ENCODE peak calls at places on chromosomes 13 and 19, in six cellular contexts. One of them, this sample, is unnamed.

GRCh38 chr19:54186934-54187381 is 2.4 kb downstream of the MBOAT7 start:
- DNase-seq in right lobe of liver: no peak
- DNase-seq in GM12892: no peak
- DNase-seq in stomach: peak
- DNase-seq in tibial nerve: no peak
- DNase-seq in IMR-90: no peak
- DNase-seq in this sample: no peak

GRCh38 chr13:97333983-97334382 is 100.0 kb upstream of the RAP2A start:
- DNase-seq in right lobe of liver: no peak
- DNase-seq in GM12892: no peak
- DNase-seq in stomach: no peak
- DNase-seq in tibial nerve: no peak
- DNase-seq in IMR-90: no peak
- DNase-seq in this sample: no peak

GRCh38 chr19:19822148-19822429 is 539 bp upstream of the ZNF506 start:
- DNase-seq in right lobe of liver: no peak
- DNase-seq in GM12892: no peak
- DNase-seq in stomach: no peak
- DNase-seq in tibial nerve: no peak
- DNase-seq in IMR-90: no peak
- DNase-seq in this sample: no peak

GRCh38 chr19:1864480-1865171 is 1.2 kb upstream of the KLF16 start:
- DNase-seq in right lobe of liver: peak
- DNase-seq in GM12892: peak
- DNase-seq in stomach: peak
- DNase-seq in tibial nerve: no peak
- DNase-seq in IMR-90: peak
- DNase-seq in this sample: peak

GRCh38 chr19:3365447-3366103 is 808 bp upstream of the NFIC start:
- DNase-seq in right lobe of liver: peak
- DNase-seq in GM12892: no peak
- DNase-seq in stomach: peak
- DNase-seq in tibial nerve: no peak
- DNase-seq in IMR-90: peak
- DNase-seq in this sample: peak

GRCh38 chr19:5934779-5935472 is 20.9 kb downstream of the CAPS start:
- DNase-seq in right lobe of liver: no peak
- DNase-seq in GM12892: no peak
- DNase-seq in stomach: no peak
- DNase-seq in tibial nerve: no peak
- DNase-seq in IMR-90: peak
- DNase-seq in this sample: no peak

GRCh38 chr13:23330356-23330755 is 103.1 kb downstream of the SACS start:
- DNase-seq in right lobe of liver: no peak
- DNase-seq in GM12892: no peak
- DNase-seq in stomach: no peak
- DNase-seq in tibial nerve: no peak
- DNase-seq in IMR-90: no peak
- DNase-seq in this sample: no peak

GRCh38 chr13:46551410-46552301 is 1.3 kb upstream of the LRCH1 start:
- DNase-seq in right lobe of liver: peak
- DNase-seq in GM12892: no peak
- DNase-seq in stomach: peak
- DNase-seq in tibial nerve: peak
- DNase-seq in IMR-90: peak
- DNase-seq in this sample: no peak

GRCh38 chr13:65834897-65835296 is 1395.2 kb downstream of the PCDH9 start:
- DNase-seq in right lobe of liver: no peak
- DNase-seq in GM12892: no peak
- DNase-seq in stomach: no peak
- DNase-seq in tibial nerve: no peak
- DNase-seq in IMR-90: peak
- DNase-seq in this sample: no peak

GRCh38 chr13:27919934-27920676 is at the start of gene PDX1:
- DNase-seq in right lobe of liver: peak
- DNase-seq in GM12892: peak
- DNase-seq in stomach: peak
- DNase-seq in tibial nerve: no peak
- DNase-seq in IMR-90: no peak
- DNase-seq in this sample: no peak

GRCh38 chr19:47269596-47269995 is 5.1 kb upstream of the INAFM1 start:
- DNase-seq in right lobe of liver: peak
- DNase-seq in GM12892: no peak
- DNase-seq in stomach: no peak
- DNase-seq in tibial nerve: no peak
- DNase-seq in IMR-90: no peak
- DNase-seq in this sample: no peak

GRCh38 chr13:112145221-112146072 is 78.5 kb downstream of the SOX1 start:
- DNase-seq in right lobe of liver: no peak
- DNase-seq in GM12892: no peak
- DNase-seq in stomach: peak
- DNase-seq in tibial nerve: no peak
- DNase-seq in IMR-90: no peak
- DNase-seq in this sample: no peak

GRCh38 chr13:30718661-30719520 is 16.5 kb upstream of the ALOX5AP start:
- DNase-seq in right lobe of liver: no peak
- DNase-seq in GM12892: no peak
- DNase-seq in stomach: no peak
- DNase-seq in tibial nerve: no peak
- DNase-seq in IMR-90: peak
- DNase-seq in this sample: peak

DNA sequence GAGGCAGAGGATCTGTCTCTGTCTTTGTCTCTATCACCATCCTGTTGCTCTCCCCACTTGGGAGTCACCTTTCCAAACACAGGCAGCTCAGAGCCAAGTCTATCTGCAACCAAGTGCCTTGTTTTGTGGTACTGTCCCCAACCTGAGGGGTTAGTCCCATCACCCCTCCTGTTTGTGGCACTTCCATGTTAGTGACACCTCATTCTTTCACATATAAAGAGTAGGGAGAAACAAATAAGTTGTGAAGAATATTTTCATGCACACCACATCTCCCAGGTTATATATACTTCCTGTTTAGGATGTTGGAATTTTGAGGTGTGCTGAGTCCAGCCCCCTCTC is 3.7 kb downstream of the GDF15 start:
- DNase-seq in right lobe of liver: no peak
- DNase-seq in GM12892: no peak
- DNase-seq in stomach: no peak
- DNase-seq in tibial nerve: no peak
- DNase-seq in IMR-90: no peak
- DNase-seq in this sample: no peak
- TF ChIP-seq POLR2A in right lobe of liver: peak
- TF ChIP-seq POLR2A in GM12892: no peak
- TF ChIP-seq POLR2A in stomach: no peak
- TF ChIP-seq POLR2A in tibial nerve: no peak
- TF ChIP-seq POLR2A in IMR-90: no peak
- TF ChIP-seq POLR2A in this sample: no peak

DNA sequence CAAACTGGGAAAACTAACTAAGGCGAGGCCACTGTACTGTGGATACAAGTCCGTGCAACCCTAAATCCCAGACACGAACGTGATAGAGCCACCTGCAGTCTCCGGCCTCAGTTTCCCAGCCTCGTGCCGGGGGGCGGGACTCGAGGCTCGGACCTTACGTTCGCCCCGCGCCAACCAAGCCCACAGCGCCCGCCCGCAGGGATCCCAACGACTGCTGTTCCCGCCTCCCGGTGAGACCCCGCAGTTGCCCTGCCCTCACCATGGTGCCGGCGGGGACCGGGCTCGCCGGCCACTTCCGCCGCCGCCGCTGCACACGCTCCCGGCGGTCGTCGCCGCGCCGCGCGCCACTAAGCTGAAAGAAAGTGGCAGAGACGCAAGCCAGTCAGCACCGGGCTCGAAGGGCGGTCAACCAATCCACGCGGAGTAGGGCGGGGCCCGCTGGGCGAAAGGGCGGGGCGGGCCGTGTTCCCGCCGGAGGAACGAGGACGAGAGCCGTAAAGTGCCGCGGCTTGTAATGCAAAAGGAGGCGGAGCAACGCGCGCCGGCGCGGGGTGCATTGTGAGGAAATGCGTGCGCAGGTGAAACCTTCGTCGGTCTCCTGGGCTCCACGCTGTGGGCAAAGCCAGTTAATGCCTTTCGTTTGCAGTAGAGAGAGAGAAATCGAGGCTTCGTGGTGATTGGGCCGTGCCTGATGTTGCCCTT is at the start of gene LSM4:
- DNase-seq in right lobe of liver: peak
- DNase-seq in GM12892: peak
- DNase-seq in stomach: peak
- DNase-seq in tibial nerve: peak
- DNase-seq in IMR-90: peak
- DNase-seq in this sample: peak
- TF ChIP-seq POLR2A in right lobe of liver: peak
- TF ChIP-seq POLR2A in GM12892: peak
- TF ChIP-seq POLR2A in stomach: no peak
- TF ChIP-seq POLR2A in tibial nerve: peak
- TF ChIP-seq POLR2A in IMR-90: peak
- TF ChIP-seq POLR2A in this sample: peak

DNA sequence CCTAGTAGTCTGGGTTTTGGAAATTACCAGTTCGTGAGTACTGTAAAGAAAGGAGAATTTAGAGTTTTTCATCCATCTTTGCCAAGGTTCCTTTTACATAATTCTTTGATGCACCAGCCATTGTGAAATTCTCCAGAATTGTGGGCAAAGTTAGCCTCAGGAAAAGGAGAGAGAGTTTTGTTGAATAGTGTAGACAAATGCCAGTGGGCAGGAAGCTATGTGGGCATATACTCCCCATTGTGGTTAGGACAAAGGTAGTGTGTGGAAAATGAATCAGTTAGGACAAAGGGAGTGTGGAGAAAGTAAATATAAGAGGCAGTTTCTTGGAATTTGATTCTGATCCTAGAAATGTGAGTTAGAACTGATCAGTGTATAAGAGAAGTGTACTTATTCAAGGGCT is 67.9 kb downstream of the PCCA start:
- DNase-seq in right lobe of liver: no peak
- DNase-seq in GM12892: no peak
- DNase-seq in stomach: no peak
- DNase-seq in tibial nerve: no peak
- DNase-seq in IMR-90: no peak
- DNase-seq in this sample: peak
- TF ChIP-seq POLR2A in right lobe of liver: no peak
- TF ChIP-seq POLR2A in GM12892: no peak
- TF ChIP-seq POLR2A in stomach: no peak
- TF ChIP-seq POLR2A in tibial nerve: no peak
- TF ChIP-seq POLR2A in IMR-90: no peak
- TF ChIP-seq POLR2A in this sample: no peak

DNA sequence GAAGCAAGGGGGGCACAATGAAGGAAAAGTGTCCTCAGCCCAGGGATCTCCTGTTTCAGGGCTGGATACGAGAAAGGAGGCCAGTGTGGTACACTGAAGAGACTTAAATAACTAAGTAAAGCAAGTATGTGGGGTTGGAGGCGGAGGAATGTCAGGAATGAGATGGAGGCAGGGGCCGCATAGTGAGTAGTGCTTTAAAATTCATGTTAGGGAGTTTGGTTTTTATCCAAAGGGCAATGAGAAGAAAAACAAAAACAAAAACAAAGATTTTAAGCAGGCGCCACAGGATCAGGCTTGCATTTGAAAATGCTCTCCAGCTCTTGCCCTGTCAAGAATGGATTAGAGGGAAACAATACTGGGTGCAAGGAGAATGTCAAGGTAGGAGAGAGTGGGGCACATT is 273.4 kb downstream of the DCLK1 start:
- DNase-seq in right lobe of liver: no peak
- DNase-seq in GM12892: no peak
- DNase-seq in stomach: no peak
- DNase-seq in tibial nerve: no peak
- DNase-seq in IMR-90: peak
- DNase-seq in this sample: no peak
- TF ChIP-seq POLR2A in right lobe of liver: no peak
- TF ChIP-seq POLR2A in GM12892: no peak
- TF ChIP-seq POLR2A in stomach: no peak
- TF ChIP-seq POLR2A in tibial nerve: no peak
- TF ChIP-seq POLR2A in IMR-90: no peak
- TF ChIP-seq POLR2A in this sample: no peak

GRCh38 chr19:34364830-34365462 is at the start of gene GPI:
- DNase-seq in right lobe of liver: peak
- DNase-seq in GM12892: peak
- DNase-seq in stomach: peak
- DNase-seq in tibial nerve: peak
- DNase-seq in IMR-90: peak
- DNase-seq in this sample: peak
- TF ChIP-seq POLR2A in right lobe of liver: peak
- TF ChIP-seq POLR2A in GM12892: peak
- TF ChIP-seq POLR2A in stomach: no peak
- TF ChIP-seq POLR2A in tibial nerve: peak
- TF ChIP-seq POLR2A in IMR-90: peak
- TF ChIP-seq POLR2A in this sample: peak

GRCh38 chr19:29275266-29275665 is 62.3 kb upstream of the UQCRFS1 start:
- DNase-seq in right lobe of liver: no peak
- DNase-seq in GM12892: no peak
- DNase-seq in stomach: no peak
- DNase-seq in tibial nerve: no peak
- DNase-seq in IMR-90: no peak
- DNase-seq in this sample: no peak
- TF ChIP-seq POLR2A in right lobe of liver: no peak
- TF ChIP-seq POLR2A in GM12892: no peak
- TF ChIP-seq POLR2A in stomach: no peak
- TF ChIP-seq POLR2A in tibial nerve: no peak
- TF ChIP-seq POLR2A in IMR-90: no peak
- TF ChIP-seq POLR2A in this sample: no peak

GRCh38 chr19:12751635-12752034 is at the start of gene BEST2:
- DNase-seq in right lobe of liver: no peak
- DNase-seq in GM12892: no peak
- DNase-seq in stomach: no peak
- DNase-seq in tibial nerve: no peak
- DNase-seq in IMR-90: no peak
- DNase-seq in this sample: no peak

GRCh38 chr19:12750851-12751250 is 740 bp upstream of the BEST2 start:
- DNase-seq in right lobe of liver: no peak
- DNase-seq in GM12892: no peak
- DNase-seq in stomach: no peak
- DNase-seq in tibial nerve: no peak
- DNase-seq in IMR-90: peak
- DNase-seq in this sample: no peak

GRCh38 chr19:12748489-12748888 is 3.1 kb upstream of the BEST2 start:
- DNase-seq in right lobe of liver: no peak
- DNase-seq in GM12892: no peak
- DNase-seq in stomach: no peak
- DNase-seq in tibial nerve: no peak
- DNase-seq in IMR-90: no peak
- DNase-seq in this sample: no peak

GRCh38 chr19:12752056-12752781 is 628 bp downstream of the BEST2 start:
- DNase-seq in right lobe of liver: no peak
- DNase-seq in GM12892: no peak
- DNase-seq in stomach: no peak
- DNase-seq in tibial nerve: no peak
- DNase-seq in IMR-90: no peak
- DNase-seq in this sample: no peak

DNA sequence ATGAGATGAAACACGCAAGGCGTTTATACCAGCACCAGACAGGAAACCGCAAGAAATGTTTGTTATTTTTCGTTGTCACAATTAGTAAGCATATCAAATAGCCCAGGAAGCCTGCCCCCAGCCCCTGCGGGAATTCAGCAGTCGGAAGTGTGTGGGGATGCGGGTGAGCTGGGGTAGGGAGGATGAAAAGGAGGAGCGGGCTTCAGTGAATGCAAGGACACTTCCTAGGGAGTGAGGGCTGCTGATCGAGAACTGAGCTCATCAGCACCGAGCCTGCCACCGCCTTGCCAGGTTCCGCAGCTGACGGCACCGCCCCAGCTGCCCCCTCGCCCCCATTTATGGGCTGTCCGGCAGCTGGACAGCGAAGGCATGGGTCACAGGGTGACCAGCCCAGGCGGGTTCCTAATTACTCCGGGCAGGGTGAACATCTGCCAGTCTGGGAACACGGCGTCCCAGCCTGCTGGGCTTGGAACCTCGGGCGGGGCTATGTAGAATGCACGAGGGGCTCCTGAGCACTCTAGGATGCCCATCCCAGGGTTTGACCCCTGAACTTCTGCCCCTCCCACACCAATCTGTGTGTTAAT is 1.6 kb upstream of the BEST2 start:
- DNase-seq in right lobe of liver: no peak
- DNase-seq in GM12892: no peak
- DNase-seq in stomach: no peak
- DNase-seq in tibial nerve: no peak
- DNase-seq in IMR-90: peak
- DNase-seq in this sample: no peak
- TF ChIP-seq POLR2A in right lobe of liver: no peak
- TF ChIP-seq POLR2A in GM12892: no peak
- TF ChIP-seq POLR2A in stomach: no peak
- TF ChIP-seq POLR2A in tibial nerve: no peak
- TF ChIP-seq POLR2A in IMR-90: no peak
- TF ChIP-seq POLR2A in this sample: no peak

This sample was measured in H54.